ENCODE peak calls at places on chromosome 13, in ten cellular contexts. One of them, this sample, is unnamed.
A peak's percentile ranks its signal among the peaks of the same experiment; 100 is the strongest.

GRCh38 chr13:45544520-45544919 is 71.0 kb downstream of the ERICH6B start:
- DNase-seq in left ventricle myocardium inferior: no peak
- DNase-seq in cardiac muscle cell: no peak
- DNase-seq in Panc1: no peak
- DNase-seq in WERI-Rb-1: no peak
- DNase-seq in CD4-positive, alpha-beta memory T cell: no peak
- DNase-seq in A549: no peak
- DNase-seq in IMR-90: no peak
- DNase-seq in hepatocyte: no peak
- DNase-seq in heart left ventricle: no peak
- DNase-seq in this sample: no peak

GRCh38 chr13:33033361-33033812 is 17.2 kb downstream of the KL start:
- DNase-seq in left ventricle myocardium inferior: no peak
- DNase-seq in heart left ventricle: no peak
- DNase-seq in A549: no peak
- DNase-seq in WERI-Rb-1: no peak
- DNase-seq in hepatocyte: no peak
- DNase-seq in Panc1: no peak
- DNase-seq in cardiac muscle cell: peak; percentile 13
- DNase-seq in CD4-positive, alpha-beta memory T cell: peak; percentile 5
- DNase-seq in IMR-90: no peak
- DNase-seq in this sample: no peak

GRCh38 chr13:33931397-33931987 is 113.5 kb downstream of the RFC3 start:
- DNase-seq in IMR-90: peak; percentile 53
- DNase-seq in A549: peak; percentile 1
- DNase-seq in cardiac muscle cell: peak; percentile 75
- DNase-seq in WERI-Rb-1: peak; percentile 35
- DNase-seq in left ventricle myocardium inferior: no peak
- DNase-seq in hepatocyte: peak; percentile 79
- DNase-seq in CD4-positive, alpha-beta memory T cell: no peak
- DNase-seq in heart left ventricle: no peak
- DNase-seq in Panc1: peak; percentile 2
- DNase-seq in this sample: no peak

GRCh38 chr13:73039201-73040108 is 19.4 kb upstream of the KLF5 start:
- DNase-seq in WERI-Rb-1: no peak
- DNase-seq in hepatocyte: no peak
- DNase-seq in left ventricle myocardium inferior: no peak
- DNase-seq in IMR-90: no peak
- DNase-seq in A549: no peak
- DNase-seq in heart left ventricle: no peak
- DNase-seq in Panc1: no peak
- DNase-seq in cardiac muscle cell: no peak
- DNase-seq in CD4-positive, alpha-beta memory T cell: no peak
- DNase-seq in this sample: no peak

GRCh38 chr13:103671547-103671946 is 605.3 kb upstream of the SLC10A2 start:
- DNase-seq in IMR-90: no peak
- DNase-seq in cardiac muscle cell: no peak
- DNase-seq in heart left ventricle: no peak
- DNase-seq in left ventricle myocardium inferior: no peak
- DNase-seq in hepatocyte: peak; percentile 9
- DNase-seq in WERI-Rb-1: peak; percentile 28
- DNase-seq in A549: no peak
- DNase-seq in CD4-positive, alpha-beta memory T cell: no peak
- DNase-seq in Panc1: no peak
- DNase-seq in this sample: no peak

GRCh38 chr13:95100525-95101121 is 200.6 kb downstream of the ABCC4 start:
- DNase-seq in heart left ventricle: no peak
- DNase-seq in cardiac muscle cell: no peak
- DNase-seq in left ventricle myocardium inferior: no peak
- DNase-seq in IMR-90: peak; percentile 77
- DNase-seq in WERI-Rb-1: no peak
- DNase-seq in hepatocyte: no peak
- DNase-seq in CD4-positive, alpha-beta memory T cell: no peak
- DNase-seq in Panc1: peak; percentile 81
- DNase-seq in A549: peak; percentile 66
- DNase-seq in this sample: no peak

GRCh38 chr13:112159575-112160547 is 92.9 kb downstream of the SOX1 start:
- DNase-seq in WERI-Rb-1: no peak
- DNase-seq in Panc1: no peak
- DNase-seq in A549: no peak
- DNase-seq in left ventricle myocardium inferior: no peak
- DNase-seq in heart left ventricle: no peak
- DNase-seq in CD4-positive, alpha-beta memory T cell: no peak
- DNase-seq in hepatocyte: peak; percentile 69
- DNase-seq in cardiac muscle cell: no peak
- DNase-seq in IMR-90: no peak
- DNase-seq in this sample: no peak

GRCh38 chr13:30128095-30128494 is 179.3 kb downstream of the KATNAL1 start:
- DNase-seq in WERI-Rb-1: no peak
- DNase-seq in CD4-positive, alpha-beta memory T cell: no peak
- DNase-seq in hepatocyte: no peak
- DNase-seq in left ventricle myocardium inferior: no peak
- DNase-seq in cardiac muscle cell: no peak
- DNase-seq in Panc1: no peak
- DNase-seq in heart left ventricle: no peak
- DNase-seq in A549: no peak
- DNase-seq in IMR-90: no peak
- DNase-seq in this sample: no peak

GRCh38 chr13:107864543-107865460 is 350.5 kb downstream of the LIG4 start:
- DNase-seq in Panc1: no peak
- DNase-seq in cardiac muscle cell: peak; percentile 88
- DNase-seq in IMR-90: peak; percentile 86
- DNase-seq in heart left ventricle: no peak
- DNase-seq in A549: no peak
- DNase-seq in WERI-Rb-1: no peak
- DNase-seq in hepatocyte: peak; percentile 84
- DNase-seq in left ventricle myocardium inferior: no peak
- DNase-seq in CD4-positive, alpha-beta memory T cell: no peak
- DNase-seq in this sample: no peak

GRCh38 chr13:80083516-80084085 is 257.3 kb downstream of the SPRY2 start:
- DNase-seq in left ventricle myocardium inferior: no peak
- DNase-seq in A549: no peak
- DNase-seq in heart left ventricle: no peak
- DNase-seq in Panc1: no peak
- DNase-seq in cardiac muscle cell: no peak
- DNase-seq in hepatocyte: no peak
- DNase-seq in IMR-90: peak; percentile 5
- DNase-seq in CD4-positive, alpha-beta memory T cell: no peak
- DNase-seq in WERI-Rb-1: no peak
- DNase-seq in this sample: no peak

GRCh38 chr13:106063591-106064308 is 471.7 kb downstream of the EFNB2 start:
- DNase-seq in cardiac muscle cell: no peak
- DNase-seq in left ventricle myocardium inferior: no peak
- DNase-seq in Panc1: no peak
- DNase-seq in heart left ventricle: no peak
- DNase-seq in A549: no peak
- DNase-seq in hepatocyte: no peak
- DNase-seq in WERI-Rb-1: no peak
- DNase-seq in IMR-90: peak; percentile 83
- DNase-seq in CD4-positive, alpha-beta memory T cell: no peak
- DNase-seq in this sample: no peak

GRCh38 chr13:95627590-95627989 is 16.9 kb downstream of the DZIP1 start:
- DNase-seq in IMR-90: peak; percentile 79
- DNase-seq in heart left ventricle: no peak
- DNase-seq in left ventricle myocardium inferior: no peak
- DNase-seq in A549: no peak
- DNase-seq in CD4-positive, alpha-beta memory T cell: no peak
- DNase-seq in hepatocyte: no peak
- DNase-seq in WERI-Rb-1: no peak
- DNase-seq in cardiac muscle cell: no peak
- DNase-seq in Panc1: no peak
- DNase-seq in this sample: no peak

GRCh38 chr13:99565478-99566124 is 64.3 kb downstream of the TM9SF2 start:
- DNase-seq in Panc1: no peak
- DNase-seq in heart left ventricle: no peak
- DNase-seq in CD4-positive, alpha-beta memory T cell: no peak
- DNase-seq in cardiac muscle cell: no peak
- DNase-seq in left ventricle myocardium inferior: no peak
- DNase-seq in hepatocyte: no peak
- DNase-seq in IMR-90: peak; percentile 29
- DNase-seq in WERI-Rb-1: no peak
- DNase-seq in A549: no peak
- DNase-seq in this sample: no peak

GRCh38 chr13:111845621-111846351 is 221.2 kb upstream of the SOX1 start:
- DNase-seq in hepatocyte: no peak
- DNase-seq in IMR-90: no peak
- DNase-seq in Panc1: no peak
- DNase-seq in A549: no peak
- DNase-seq in CD4-positive, alpha-beta memory T cell: no peak
- DNase-seq in cardiac muscle cell: no peak
- DNase-seq in heart left ventricle: no peak
- DNase-seq in WERI-Rb-1: no peak
- DNase-seq in left ventricle myocardium inferior: no peak
- DNase-seq in this sample: no peak

GRCh38 chr13:51623473-51623872 is 39.2 kb downstream of the WDFY2 start:
- DNase-seq in hepatocyte: no peak
- DNase-seq in heart left ventricle: no peak
- DNase-seq in A549: no peak
- DNase-seq in cardiac muscle cell: no peak
- DNase-seq in left ventricle myocardium inferior: no peak
- DNase-seq in Panc1: no peak
- DNase-seq in WERI-Rb-1: no peak
- DNase-seq in CD4-positive, alpha-beta memory T cell: no peak
- DNase-seq in IMR-90: no peak
- DNase-seq in this sample: no peak
- H3K27ac ChIP-seq in hepatocyte: no peak overlapping the region
- H3K27ac ChIP-seq in heart left ventricle: no peak overlapping the region
- H3K27ac ChIP-seq in A549: no peak overlapping the region
- H3K27ac ChIP-seq in cardiac muscle cell: no peak overlapping the region
- H3K27ac ChIP-seq in left ventricle myocardium inferior: no peak overlapping the region
- H3K27ac ChIP-seq in Panc1: no peak overlapping the region
- H3K27ac ChIP-seq in WERI-Rb-1: no peak overlapping the region
- H3K27ac ChIP-seq in CD4-positive, alpha-beta memory T cell: no peak overlapping the region
- H3K27ac ChIP-seq in IMR-90: no peak overlapping the region
- H3K27ac ChIP-seq in this sample: no peak overlapping the region

GRCh38 chr13:27403252-27403678 is 21.2 kb upstream of the GTF3A start:
- DNase-seq in Panc1: no peak
- DNase-seq in WERI-Rb-1: no peak
- DNase-seq in A549: no peak
- DNase-seq in heart left ventricle: no peak
- DNase-seq in left ventricle myocardium inferior: no peak
- DNase-seq in cardiac muscle cell: peak; percentile 48
- DNase-seq in CD4-positive, alpha-beta memory T cell: no peak
- DNase-seq in IMR-90: peak; percentile 65
- DNase-seq in hepatocyte: peak; percentile 13
- DNase-seq in this sample: no peak
- H3K27ac ChIP-seq in Panc1: no peak overlapping the region
- H3K27ac ChIP-seq in WERI-Rb-1: no peak overlapping the region
- H3K27ac ChIP-seq in A549: no peak overlapping the region
- H3K27ac ChIP-seq in heart left ventricle: no peak overlapping the region
- H3K27ac ChIP-seq in left ventricle myocardium inferior: peak overlapping the region; percentile 59
- H3K27ac ChIP-seq in cardiac muscle cell: peak overlapping the region; percentile 52
- H3K27ac ChIP-seq in CD4-positive, alpha-beta memory T cell: no peak overlapping the region
- H3K27ac ChIP-seq in IMR-90: no peak overlapping the region
- H3K27ac ChIP-seq in hepatocyte: peak overlapping the region; percentile 91
- H3K27ac ChIP-seq in this sample: no peak overlapping the region

GRCh38 chr13:20429682-20430081 is 96.0 kb downstream of the CRYL1 start:
- DNase-seq in CD4-positive, alpha-beta memory T cell: no peak
- DNase-seq in hepatocyte: no peak
- DNase-seq in heart left ventricle: no peak
- DNase-seq in A549: no peak
- DNase-seq in Panc1: no peak
- DNase-seq in left ventricle myocardium inferior: no peak
- DNase-seq in WERI-Rb-1: no peak
- DNase-seq in IMR-90: no peak
- DNase-seq in cardiac muscle cell: no peak
- DNase-seq in this sample: no peak
- H3K27ac ChIP-seq in CD4-positive, alpha-beta memory T cell: no peak overlapping the region
- H3K27ac ChIP-seq in hepatocyte: no peak overlapping the region
- H3K27ac ChIP-seq in heart left ventricle: no peak overlapping the region
- H3K27ac ChIP-seq in A549: no peak overlapping the region
- H3K27ac ChIP-seq in Panc1: no peak overlapping the region
- H3K27ac ChIP-seq in left ventricle myocardium inferior: no peak overlapping the region
- H3K27ac ChIP-seq in WERI-Rb-1: no peak overlapping the region
- H3K27ac ChIP-seq in IMR-90: no peak overlapping the region
- H3K27ac ChIP-seq in cardiac muscle cell: no peak overlapping the region
- H3K27ac ChIP-seq in this sample: no peak overlapping the region

GRCh38 chr13:102657630-102658029 is 37.2 kb downstream of the METTL21C start:
- DNase-seq in cardiac muscle cell: no peak
- DNase-seq in Panc1: no peak
- DNase-seq in A549: peak; percentile 1
- DNase-seq in left ventricle myocardium inferior: no peak
- DNase-seq in CD4-positive, alpha-beta memory T cell: peak; percentile 11
- DNase-seq in heart left ventricle: no peak
- DNase-seq in hepatocyte: no peak
- DNase-seq in WERI-Rb-1: no peak
- DNase-seq in IMR-90: no peak
- DNase-seq in this sample: no peak
- H3K27ac ChIP-seq in cardiac muscle cell: no peak overlapping the region
- H3K27ac ChIP-seq in Panc1: no peak overlapping the region
- H3K27ac ChIP-seq in A549: no peak overlapping the region
- H3K27ac ChIP-seq in left ventricle myocardium inferior: no peak overlapping the region
- H3K27ac ChIP-seq in CD4-positive, alpha-beta memory T cell: no peak overlapping the region
- H3K27ac ChIP-seq in heart left ventricle: no peak overlapping the region
- H3K27ac ChIP-seq in hepatocyte: no peak overlapping the region
- H3K27ac ChIP-seq in WERI-Rb-1: peak overlapping the region; percentile 47
- H3K27ac ChIP-seq in IMR-90: no peak overlapping the region
- H3K27ac ChIP-seq in this sample: no peak overlapping the region

This sample was measured in effector memory CD4-positive, alpha-beta T cell.